ENCODE peak calls at places on chromosomes 12 and 14, in six cellular contexts. F, T, W, K, I and Q are unnamed samples.

GRCh38 chr12:132137483-132138125 is 6.5 kb downstream of the DDX51 start:
- DNase-seq in F (no peak), T (no peak), W (no peak), K (no peak), I (no peak), Q (no peak)

GRCh38 chr12:50845021-50845647 is 2.4 kb downstream of the TMPRSS12 start:
- DNase-seq in F (no peak), T (no peak), W (peak; percentile 13), K (peak; percentile 21), I (no peak), Q (no peak)

GRCh38 chr14:74510955-74511354 is 17.4 kb downstream of the ISCA2 start:
- DNase-seq in F (peak; percentile 73), T (peak; percentile 56), W (no peak), K (peak; percentile 70), I (no peak), Q (no peak)

GRCh38 chr14:91114079-91115065 is 499 bp downstream of the DGLUCY start:
- DNase-seq in F (peak; percentile 47), T (peak; percentile 51), W (peak; percentile 98), K (no peak), I (peak; percentile 68), Q (peak; percentile 84)

GRCh38 chr12:51976376-51977160 is 25.1 kb downstream of the ACVR1B start:
- DNase-seq in F (no peak), T (no peak), W (no peak), K (no peak), I (no peak), Q (no peak)

GRCh38 chr12:50220357-50221061 is 53.3 kb upstream of the CERS5 start:
- DNase-seq in F (no peak), T (no peak), W (no peak), K (peak; percentile 78), I (no peak), Q (no peak)

GRCh38 chr14:81303258-81303935 is 82.6 kb upstream of the GTF2A1 start:
- DNase-seq in F (no peak), T (no peak), W (peak; percentile 98), K (peak; percentile 97), I (no peak), Q (no peak)

GRCh38 chr12:9779209-9779608 is 18.5 kb upstream of the CD69 start:
- DNase-seq in F (no peak), T (no peak), W (no peak), K (no peak), I (no peak), Q (no peak)

GRCh38 chr12:124445121-124445718 is 122.2 kb downstream of the NCOR2 start:
- DNase-seq in F (no peak), T (no peak), W (no peak), K (no peak), I (no peak), Q (no peak)

GRCh38 chr12:110929818-110930217 is 9.4 kb upstream of the MYL2 start:
- DNase-seq in F (no peak), T (no peak), W (no peak), K (no peak), I (no peak), Q (no peak)

GRCh38 chr12:131357152-131357747 is 353.6 kb upstream of the SFSWAP start:
- DNase-seq in F (no peak), T (no peak), W (no peak), K (no peak), I (no peak), Q (no peak)

GRCh38 chr12:58066296-58066695 is 124.9 kb downstream of the ATP23 start:
- DNase-seq in F (no peak), T (no peak), W (no peak), K (peak; percentile 90), I (no peak), Q (no peak)

GRCh38 chr12:123546281-123546680 is 12.8 kb upstream of the RILPL1 start:
- DNase-seq in F (peak; percentile 30), T (no peak), W (no peak), K (peak; percentile 17), I (no peak), Q (no peak)

GRCh38 chr14:64649383-64649998 is 54.7 kb upstream of the PLEKHG3 start:
- DNase-seq in F (no peak), T (peak; percentile 38), W (no peak), K (no peak), I (no peak), Q (no peak)

GRCh38 chr12:51746416-51746815 is 102.1 kb downstream of the FIGNL2 start:
- DNase-seq in F (no peak), T (no peak), W (no peak), K (no peak), I (no peak), Q (no peak)

GRCh38 chr12:104372048-104372720 is 68.6 kb downstream of the EID3 start:
- DNase-seq in F (no peak), T (no peak), W (no peak), K (peak; percentile 62), I (peak; percentile 77), Q (no peak)

GRCh38 chr14:60174352-60175254 is 9.4 kb upstream of the DHRS7 start:
- DNase-seq in F (no peak), T (no peak), W (no peak), K (no peak), I (no peak), Q (no peak)

GRCh38 chr14:61174395-61175386 is 106.4 kb downstream of the TMEM30B start:
- DNase-seq in F (peak; percentile 93), T (no peak), W (no peak), K (peak; percentile 68), I (no peak), Q (no peak)

GRCh38 chr12:54220092-54220557 is 31.3 kb upstream of the SMUG1 start:
- DNase-seq in F (peak; percentile 71), T (peak; percentile 69), W (peak; percentile 56), K (peak; percentile 75), I (peak; percentile 72), Q (no peak)

GRCh38 chr14:23404331-23404900 is 3.7 kb downstream of the MYH6 start:
- DNase-seq in F (no peak), T (no peak), W (no peak), K (no peak), I (no peak), Q (no peak)

GRCh38 chr14:71472281-71472960 is 459.8 kb upstream of the RGS6 start:
- DNase-seq in F (no peak), T (no peak), W (no peak), K (no peak), I (no peak), Q (no peak)

GRCh38 chr12:109912790-109913189 is 12.7 kb downstream of the TCHP start:
- DNase-seq in F (no peak), T (no peak), W (no peak), K (no peak), I (no peak), Q (no peak)

GRCh38 chr12:14395059-14395778 is 29.7 kb downstream of the ATF7IP start:
- DNase-seq in F (no peak), T (no peak), W (no peak), K (no peak), I (no peak), Q (no peak)

GRCh38 chr14:22174412-22174811 is 414.6 kb downstream of the DAD1 start:
- DNase-seq in F (no peak), T (no peak), W (peak; percentile 84), K (no peak), I (no peak), Q (no peak)

GRCh38 chr12:1533205-1533601 is 61.2 kb downstream of the FBXL14 start:
- DNase-seq in F (no peak), T (no peak), W (no peak), K (no peak), I (no peak), Q (no peak)

GRCh38 chr14:68669644-68670343 is 123.1 kb downstream of the ZFP36L1 start:
- DNase-seq in F (no peak), T (peak; percentile 59), W (no peak), K (no peak), I (peak; percentile 19), Q (no peak)

GRCh38 chr12:46983959-46984833 is 95.2 kb upstream of the PCED1B start:
- DNase-seq in F (peak; percentile 55), T (no peak), W (peak; percentile 28), K (peak; percentile 86), I (peak; percentile 99), Q (no peak)

GRCh38 chr14:102049258-102050025 is 37.4 kb downstream of the HSP90AA1 start:
- DNase-seq in F (no peak), T (no peak), W (no peak), K (no peak), I (no peak), Q (no peak)

GRCh38 chr12:48194780-48195179 is 8.3 kb downstream of the OR10AD1 start:
- DNase-seq in F (no peak), T (no peak), W (no peak), K (peak; percentile 55), I (peak; percentile 23), Q (no peak)

GRCh38 chr12:47707355-47707754 is 1.5 kb upstream of the RPAP3 start:
- DNase-seq in F (no peak), T (no peak), W (no peak), K (no peak), I (no peak), Q (no peak)

GRCh38 chr12:117897379-117898161 is 71.2 kb downstream of the KSR2 start:
- DNase-seq in F (no peak), T (no peak), W (no peak), K (no peak), I (no peak), Q (no peak)

GRCh38 chr12:29743801-29744200 is 39.9 kb downstream of the TMTC1 start:
- DNase-seq in F (no peak), T (no peak), W (no peak), K (peak; percentile 72), I (no peak), Q (no peak)

GRCh38 chr14:77878783-77879182 is 78.9 kb downstream of the ADCK1 start:
- DNase-seq in F (no peak), T (no peak), W (no peak), K (no peak), I (no peak), Q (no peak)

GRCh38 chr12:65949009-65949623 is 124.8 kb downstream of the HMGA2 start:
- DNase-seq in F (no peak), T (no peak), W (no peak), K (no peak), I (no peak), Q (no peak)

GRCh38 chr14:104284107-104284592 is 145.8 kb downstream of the KIF26A start:
- DNase-seq in F (no peak), T (no peak), W (no peak), K (no peak), I (no peak), Q (no peak)

GRCh38 chr14:34662558-34663088 is 32.7 kb upstream of the SNX6 start:
- DNase-seq in F (no peak), T (no peak), W (no peak), K (no peak), I (no peak), Q (no peak)

GRCh38 chr14:89992273-89992672 is 36.5 kb downstream of the TDP1 start:
- DNase-seq in F (no peak), T (no peak), W (no peak), K (no peak), I (no peak), Q (no peak)

GRCh38 chr12:16076553-16076952 is 165.4 kb downstream of the DERA start:
- DNase-seq in F (peak; percentile 2), T (no peak), W (peak; percentile 47), K (peak; percentile 66), I (no peak), Q (no peak)

GRCh38 chr12:127078577-127079350 is 1188.2 kb upstream of the TMEM132C start:
- DNase-seq in F (no peak), T (no peak), W (no peak), K (peak; percentile 65), I (no peak), Q (no peak)

GRCh38 chr14:51869426-51870113 is 9.2 kb downstream of the GNG2 start:
- DNase-seq in F (no peak), T (no peak), W (no peak), K (no peak), I (no peak), Q (no peak)